ENCODE peak calls at places on chromosomes 6 and 20, in five cellular contexts. N, G, C, W and A are unnamed samples.

GRCh38 chr6:31763617-31763940 is 1.1 kb downstream of the SAPCD1 start:
- DNase-seq in G (peak), N (no peak), W (no peak), C (no peak), A (no peak)

GRCh38 chr6:41548098-41548840 is 2.1 kb downstream of the FOXP4 start:
- DNase-seq in C (no peak), N (no peak), W (no peak), G (no peak), A (no peak)

GRCh38 chr20:17062712-17063111 is 164.1 kb upstream of the PCSK2 start:
- DNase-seq in G (no peak), W (no peak), N (no peak), C (no peak), A (no peak)

GRCh38 chr6:18055098-18055497 is 67.4 kb downstream of the NHLRC1 start:
- DNase-seq in W (no peak), N (no peak), C (no peak), G (no peak), A (no peak)

GRCh38 chr6:39471954-39472659 is 149.6 kb upstream of the KCNK16 start:
- DNase-seq in C (no peak), G (no peak), N (no peak), W (no peak), A (no peak)

GRCh38 chr20:20358801-20359200 is 9.1 kb upstream of the INSM1 start:
- DNase-seq in G (no peak), W (no peak), C (no peak), N (no peak), A (no peak)

GRCh38 chr6:150228067-150228733 is 85.4 kb downstream of the PPP1R14C start:
- DNase-seq in C (no peak), N (no peak), W (no peak), G (no peak), A (no peak)

GRCh38 chr6:96651816-96652215 is 88.9 kb downstream of the FHL5 start:
- DNase-seq in W (no peak), N (no peak), G (no peak), C (no peak), A (no peak)

GRCh38 chr6:39657355-39657754 is 67.9 kb downstream of the KIF6 start:
- DNase-seq in W (no peak), G (no peak), N (no peak), C (no peak), A (no peak)

GRCh38 chr20:37326666-37327065 is 19.3 kb upstream of the SRC start:
- DNase-seq in G (no peak), N (no peak), W (no peak), C (no peak), A (no peak)

GRCh38 chr20:49571553-49571835 is 3.6 kb upstream of the PTGIS start:
- DNase-seq in C (no peak), W (no peak), G (no peak), N (no peak), A (no peak)

GRCh38 chr20:1002682-1003561 is 811 bp upstream of the RSPO4 start:
- DNase-seq in N (no peak), G (no peak), W (no peak), C (no peak), A (no peak)

GRCh38 chr6:113094781-113095180 is 747.7 kb downstream of the RFPL4B start:
- DNase-seq in C (no peak), G (no peak), N (no peak), W (no peak), A (no peak)

GRCh38 chr6:38549180-38549579 is 90.5 kb downstream of the BTBD9 start:
- DNase-seq in C (no peak), N (no peak), W (no peak), G (no peak), A (no peak)

GRCh38 chr6:169145476-169145875 is 108.2 kb downstream of the THBS2 start:
- DNase-seq in C (no peak), W (no peak), G (no peak), N (no peak), A (no peak)

GRCh38 chr6:37141291-37142046 is 28.5 kb upstream of the PIM1 start:
- DNase-seq in N (peak), G (peak), C (no peak), W (no peak), A (no peak)

GRCh38 chr6:137579612-137580011 is 85.4 kb upstream of the OLIG3 start:
- DNase-seq in W (no peak), N (no peak), C (no peak), G (no peak), A (no peak)

GRCh38 chr20:36572701-36573102 is 695 bp upstream of the TGIF2 start:
- DNase-seq in N (no peak), C (no peak), W (peak), G (peak), A (no peak)

GRCh38 chr20:13139459-13140150 is 81.5 kb upstream of the ISM1 start:
- DNase-seq in C (no peak), W (no peak), N (no peak), G (no peak), A (no peak)

GRCh38 chr20:9981834-9982233 is 53.0 kb upstream of the ANKEF1 start:
- DNase-seq in N (no peak), C (no peak), W (no peak), G (no peak), A (no peak)

GRCh38 chr6:115091461-115091860 is 748.6 kb upstream of the HS3ST5 start:
- DNase-seq in W (no peak), C (no peak), G (no peak), N (no peak), A (no peak)

GRCh38 chr20:10673176-10673830 is 496 bp downstream of the JAG1 start:
- DNase-seq in N (no peak), G (peak), C (peak), W (peak), A (no peak)

GRCh38 chr6:14765106-14765505 is 480.8 kb upstream of the JARID2 start:
- DNase-seq in G (no peak), W (no peak), C (no peak), N (no peak), A (peak)

GRCh38 chr6:102686461-102686860 is 1293.0 kb downstream of the GRIK2 start:
- DNase-seq in G (no peak), C (no peak), N (no peak), W (no peak), A (no peak)

GRCh38 chr6:16163535-16164300 is 34.8 kb downstream of the MYLIP start:
- DNase-seq in W (no peak), C (no peak), G (no peak), N (no peak), A (no peak)

GRCh38 chr6:32047855-32048766 is 9.9 kb downstream of the CYP21A2 start:
- DNase-seq in W (peak), N (peak), C (peak), G (peak), A (no peak)

GRCh38 chr20:24461848-24462247 is 7.6 kb upstream of the SYNDIG1 start:
- DNase-seq in G (no peak), W (no peak), N (no peak), C (no peak), A (no peak)

GRCh38 chr20:57429579-57430202 is 38.5 kb downstream of the RBM38 start:
- DNase-seq in C (no peak), W (no peak), N (no peak), G (no peak), A (peak)

GRCh38 chr6:149387787-149388512 is 12.1 kb upstream of the SUMO4 start:
- DNase-seq in W (no peak), G (no peak), N (no peak), C (no peak), A (no peak)

GRCh38 chr6:120996340-120996739 is 337.9 kb downstream of the TBC1D32 start:
- DNase-seq in N (no peak), C (no peak), G (no peak), W (no peak), A (no peak)

GRCh38 chr6:151121900-151122299 is 117.9 kb upstream of the AKAP12 start:
- DNase-seq in W (no peak), N (no peak), G (no peak), C (no peak), A (no peak)

GRCh38 chr6:166307082-166307980 is 861 bp downstream of the PRR18 start:
- DNase-seq in W (no peak), G (peak), N (no peak), C (no peak), A (no peak)

GRCh38 chr6:131727868-131728267 is 17.1 kb upstream of the CTAGE9 start:
- DNase-seq in C (no peak), W (no peak), N (no peak), G (no peak), A (no peak)

GRCh38 chr6:15264902-15265761 is 19.3 kb downstream of the JARID2 start:
- DNase-seq in C (no peak), W (no peak), N (peak), G (peak), A (no peak)

GRCh38 chr20:51208162-51208561 is 185.3 kb upstream of the KCNG1 start:
- DNase-seq in N (no peak), G (no peak), W (no peak), C (no peak), A (no peak)

GRCh38 chr20:10861086-10861485 is 187.3 kb upstream of the JAG1 start:
- DNase-seq in G (no peak), C (no peak), N (peak), W (no peak), A (peak)

GRCh38 chr6:111976169-111976568 is 77.7 kb upstream of the CCN6 start:
- DNase-seq in G (no peak), N (no peak), W (no peak), C (no peak), A (no peak)

GRCh38 chr6:111972714-111973678 is 80.9 kb upstream of the CCN6 start:
- DNase-seq in G (no peak), C (no peak), N (peak), W (no peak), A (peak)

GRCh38 chr6:111978826-111979225 is 75.1 kb upstream of the CCN6 start:
- DNase-seq in W (no peak), N (no peak), G (no peak), C (no peak), A (no peak)

GRCh38 chr6:111973897-111974639 is 79.8 kb upstream of the CCN6 start:
- DNase-seq in W (no peak), N (no peak), G (no peak), C (no peak), A (no peak)

GRCh38 chr6:111975501-111975900 is 78.4 kb upstream of the CCN6 start:
- DNase-seq in N (no peak), C (no peak), W (no peak), G (no peak), A (no peak)
- H3K27ac ChIP-seq in N (no peak), C (no peak), W (no peak), G (no peak), A (no peak)

GRCh38 chr20:4067600-4068261 is 52.4 kb upstream of the RNF24 start:
- DNase-seq in C (no peak), G (no peak), W (no peak), N (no peak), A (no peak)

GRCh38 chr20:4064118-4064962 is 49.0 kb upstream of the RNF24 start:
- DNase-seq in N (no peak), G (peak), C (peak), W (peak), A (no peak)

GRCh38 chr20:4063631-4064030 is 48.3 kb upstream of the RNF24 start:
- DNase-seq in N (no peak), W (no peak), C (no peak), G (no peak), A (no peak)

GRCh38 chr20:4066551-4066950 is 51.2 kb upstream of the RNF24 start:
- DNase-seq in N (no peak), G (no peak), C (no peak), W (no peak), A (no peak)

DNA sequence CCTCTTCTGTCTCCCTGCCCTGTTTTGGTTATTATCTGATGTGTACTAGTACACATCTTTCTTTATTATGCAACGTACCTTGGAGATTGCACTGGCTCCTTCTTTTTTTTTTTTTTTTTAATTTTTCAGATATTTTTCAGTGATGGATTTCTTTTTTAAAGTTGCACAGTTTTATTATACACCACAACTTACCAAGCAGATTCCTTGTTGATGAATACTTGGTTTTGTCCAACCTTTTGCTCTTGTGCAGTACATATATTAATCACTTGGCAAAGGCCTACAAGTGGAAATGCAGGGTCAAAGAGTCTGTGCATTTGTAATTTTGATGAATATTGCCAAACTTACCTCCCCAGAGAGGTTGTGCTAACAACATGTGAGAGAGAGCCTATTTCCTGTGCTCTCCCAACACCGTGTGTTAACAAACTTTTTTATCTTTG is 50.1 kb upstream of the RNF24 start:
- DNase-seq in C (no peak), N (no peak), W (no peak), G (no peak), A (no peak)
- H3K27ac ChIP-seq in C (no peak), N (peak), W (peak), G (no peak), A (peak)

DNA sequence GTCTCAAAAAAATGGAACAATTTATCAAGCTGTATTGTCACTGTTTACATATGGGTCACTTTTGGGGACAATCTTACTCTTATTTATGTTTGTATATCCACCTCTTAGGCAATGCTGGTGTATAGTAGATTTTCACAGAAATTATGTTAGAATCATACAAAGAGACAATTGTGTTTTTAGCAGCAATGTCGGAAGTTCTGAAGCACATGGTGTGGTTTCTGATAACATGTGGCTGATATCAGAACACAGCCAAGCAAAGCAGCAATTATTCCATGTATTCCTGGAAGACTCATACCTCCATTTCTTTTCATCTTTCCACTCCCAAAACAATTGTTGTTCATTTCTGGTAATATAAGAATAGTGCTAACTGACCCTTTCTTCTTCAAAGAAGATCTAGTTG is 17.5 kb upstream of the LOC128125822 start:
- DNase-seq in G (no peak), W (no peak), N (no peak), C (no peak), A (no peak)
- H3K27ac ChIP-seq in G (no peak), W (no peak), N (no peak), C (no peak), A (peak)

DNA sequence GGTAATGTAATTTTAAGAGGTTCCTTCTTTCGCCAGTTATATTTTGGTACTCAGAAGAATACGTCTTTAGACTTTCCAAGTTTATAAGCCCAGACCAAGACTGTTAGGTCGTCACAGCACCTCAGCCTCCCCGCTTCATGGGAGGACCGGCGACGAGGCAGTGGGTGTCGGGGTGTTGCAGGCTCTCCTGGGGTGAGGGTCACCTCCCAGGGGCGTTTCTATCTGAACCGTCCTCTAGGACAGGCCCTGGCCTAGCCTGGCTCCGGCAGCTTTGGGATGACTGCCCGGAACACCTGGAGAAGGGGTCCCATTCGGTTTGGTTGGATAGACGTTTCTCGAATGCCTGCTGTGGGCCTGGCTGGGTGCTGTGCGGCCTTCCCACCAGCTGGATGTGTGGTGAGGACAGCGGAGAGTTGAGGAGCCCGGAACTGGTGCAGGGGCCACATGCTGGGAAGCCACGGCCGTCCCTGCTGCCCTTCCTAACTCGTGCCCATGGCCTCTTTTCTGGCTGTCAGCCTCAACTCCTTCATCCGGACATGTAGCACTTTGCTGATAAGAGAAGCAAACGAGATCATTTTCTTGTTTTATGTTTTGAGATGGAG is 1.1 kb downstream of the OSBPL2 start:
- DNase-seq in N (no peak), C (no peak), W (no peak), G (no peak), A (no peak)
- H3K27ac ChIP-seq in N (no peak), C (peak), W (peak), G (no peak), A (peak)

GRCh38 chr6:100877851-100878250 is 3.3 kb downstream of the ASCC3 start:
- DNase-seq in N (no peak), C (no peak), W (no peak), G (no peak), A (no peak)
- H3K27ac ChIP-seq in N (no peak), C (no peak), W (no peak), G (no peak), A (no peak)

DNA sequence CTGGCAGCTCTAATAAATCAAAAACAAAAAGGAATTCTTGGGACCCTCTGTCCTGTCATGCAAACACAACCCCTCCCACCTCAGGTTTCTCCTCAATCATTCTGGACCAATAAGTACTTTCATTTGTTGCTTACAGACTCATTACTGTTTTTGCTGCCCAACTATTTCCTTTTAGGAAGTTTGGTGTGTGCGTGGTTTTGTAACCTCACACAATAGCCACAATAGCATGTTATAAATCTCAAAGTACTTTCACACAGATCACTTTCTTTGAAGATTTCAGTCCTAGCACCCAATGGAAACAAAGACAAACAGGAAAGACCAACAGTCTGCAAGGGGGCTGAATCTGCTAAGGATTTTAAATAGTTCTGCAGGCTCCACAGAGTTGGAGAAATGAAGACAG is 4.4 kb downstream of the MRPL14 start:
- DNase-seq in C (no peak), N (no peak), W (no peak), G (no peak), A (no peak)
- H3K27ac ChIP-seq in C (no peak), N (no peak), W (no peak), G (peak), A (peak)

GRCh38 chr20:59988141-59988540 is 29.9 kb downstream of the CDH26 start:
- DNase-seq in C (no peak), W (peak), N (no peak), G (no peak), A (no peak)

GRCh38 chr20:59984551-59984950 is 26.3 kb downstream of the CDH26 start:
- DNase-seq in W (no peak), G (no peak), N (no peak), C (no peak), A (no peak)

GRCh38 chr20:59987135-59987534 is 28.9 kb downstream of the CDH26 start:
- DNase-seq in G (no peak), N (no peak), C (no peak), W (no peak), A (no peak)

GRCh38 chr20:59985864-59986263 is 27.6 kb downstream of the CDH26 start:
- DNase-seq in G (no peak), N (no peak), W (no peak), C (no peak), A (no peak)
- H3K27ac ChIP-seq in G (no peak), N (no peak), W (no peak), C (no peak), A (no peak)

GRCh38 chr6:107822154-107823046 is 1.7 kb downstream of the SCML4 start:
- DNase-seq in N (no peak), C (no peak), W (no peak), G (no peak), A (no peak)
- H3K27ac ChIP-seq in N (no peak), C (no peak), W (no peak), G (no peak), A (no peak)

DNA sequence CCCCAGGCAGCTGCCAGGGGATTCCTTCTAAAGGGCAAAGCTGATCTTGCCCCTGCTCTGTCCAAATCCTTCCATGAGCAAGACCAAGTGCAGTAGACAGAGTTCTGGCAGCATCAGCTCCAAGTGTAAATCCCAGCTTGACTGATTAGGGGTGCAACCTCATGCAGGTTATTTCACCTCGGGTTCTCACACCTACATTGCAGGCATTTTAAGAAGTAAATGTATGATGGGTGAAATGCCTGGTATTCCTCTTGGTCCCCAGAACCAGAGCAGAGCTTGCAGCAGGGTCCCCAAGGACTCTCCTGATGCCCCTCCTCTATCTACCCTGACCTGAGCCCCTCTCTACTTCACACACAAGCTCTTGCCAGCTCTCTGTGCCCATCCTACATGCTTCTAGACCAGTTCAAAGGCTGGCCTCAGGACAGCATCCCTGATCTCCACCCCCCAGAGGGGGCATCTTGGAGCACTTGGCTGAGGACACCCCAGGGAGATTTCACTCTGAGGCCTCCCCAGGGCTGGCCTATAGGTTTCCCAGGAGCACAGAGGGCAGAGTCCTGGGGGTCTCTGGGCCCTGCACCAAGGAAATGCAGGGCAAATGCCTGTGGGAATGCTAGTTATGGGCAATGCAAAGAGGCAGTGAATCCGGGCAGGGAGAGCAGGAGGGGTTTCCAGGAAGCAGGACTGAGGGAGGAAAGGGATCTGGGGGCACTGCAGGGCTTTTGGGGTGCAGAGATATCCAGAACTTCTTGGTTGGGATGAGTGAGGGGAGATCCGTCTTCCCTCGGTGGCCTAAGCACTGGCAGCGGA is 1.0 kb downstream of the LZTS3 start:
- DNase-seq in N (no peak), G (no peak), C (no peak), W (no peak), A (no peak)
- H3K27ac ChIP-seq in N (no peak), G (no peak), C (peak), W (no peak), A (no peak)